ENCODE peak calls at places on chromosomes 2 and 18, in seven cellular contexts. One of them, this sample, is unnamed.

GRCh38 chr2:187461294-187462261 is 13.5 kb upstream of the CALCRL start:
- DNase-seq in suprapubic skin: no peak
- DNase-seq in CD8-positive, alpha-beta T cell: no peak
- DNase-seq in right atrium auricular region: no peak
- DNase-seq in astrocyte of the cerebellum: no peak
- DNase-seq in heart left ventricle: peak; percentile 18
- DNase-seq in heart right ventricle: peak; percentile 51
- DNase-seq in this sample: no peak

GRCh38 chr2:45435316-45435715 is 175.8 kb downstream of the SRBD1 start:
- DNase-seq in suprapubic skin: no peak
- DNase-seq in CD8-positive, alpha-beta T cell: no peak
- DNase-seq in astrocyte of the cerebellum: no peak
- DNase-seq in heart left ventricle: no peak
- DNase-seq in heart right ventricle: no peak
- DNase-seq in right atrium auricular region: no peak
- DNase-seq in this sample: peak; percentile 77

GRCh38 chr2:240760121-240760520 is 59.9 kb downstream of the KIF1A start:
- DNase-seq in heart right ventricle: no peak
- DNase-seq in right atrium auricular region: no peak
- DNase-seq in astrocyte of the cerebellum: no peak
- DNase-seq in suprapubic skin: no peak
- DNase-seq in heart left ventricle: no peak
- DNase-seq in CD8-positive, alpha-beta T cell: no peak
- DNase-seq in this sample: no peak

GRCh38 chr2:28546242-28546641 is 50.4 kb downstream of the PLB1 start:
- DNase-seq in CD8-positive, alpha-beta T cell: no peak
- DNase-seq in heart left ventricle: no peak
- DNase-seq in suprapubic skin: no peak
- DNase-seq in right atrium auricular region: no peak
- DNase-seq in heart right ventricle: no peak
- DNase-seq in astrocyte of the cerebellum: no peak
- DNase-seq in this sample: no peak

GRCh38 chr2:239395524-239395923 is 5.3 kb downstream of the HDAC4 start:
- DNase-seq in suprapubic skin: no peak
- DNase-seq in CD8-positive, alpha-beta T cell: no peak
- DNase-seq in heart right ventricle: no peak
- DNase-seq in heart left ventricle: no peak
- DNase-seq in right atrium auricular region: no peak
- DNase-seq in astrocyte of the cerebellum: no peak
- DNase-seq in this sample: no peak

GRCh38 chr2:230343747-230344146 is 16.8 kb downstream of the SP140L start:
- DNase-seq in heart left ventricle: no peak
- DNase-seq in heart right ventricle: no peak
- DNase-seq in right atrium auricular region: no peak
- DNase-seq in suprapubic skin: no peak
- DNase-seq in astrocyte of the cerebellum: no peak
- DNase-seq in CD8-positive, alpha-beta T cell: no peak
- DNase-seq in this sample: peak; percentile 23

GRCh38 chr2:17543131-17543660 is 2.7 kb downstream of the VSNL1 start:
- DNase-seq in heart left ventricle: no peak
- DNase-seq in suprapubic skin: no peak
- DNase-seq in heart right ventricle: no peak
- DNase-seq in astrocyte of the cerebellum: no peak
- DNase-seq in CD8-positive, alpha-beta T cell: no peak
- DNase-seq in right atrium auricular region: no peak
- DNase-seq in this sample: no peak

GRCh38 chr18:46338213-46338612 is 234.0 kb downstream of the HAUS1 start:
- DNase-seq in heart right ventricle: no peak
- DNase-seq in astrocyte of the cerebellum: no peak
- DNase-seq in heart left ventricle: no peak
- DNase-seq in suprapubic skin: peak; percentile 7
- DNase-seq in CD8-positive, alpha-beta T cell: no peak
- DNase-seq in right atrium auricular region: no peak
- DNase-seq in this sample: no peak

GRCh38 chr2:190528521-190529001 is 6.0 kb downstream of the NEMP2 start:
- DNase-seq in astrocyte of the cerebellum: no peak
- DNase-seq in CD8-positive, alpha-beta T cell: no peak
- DNase-seq in heart left ventricle: no peak
- DNase-seq in right atrium auricular region: no peak
- DNase-seq in suprapubic skin: no peak
- DNase-seq in heart right ventricle: no peak
- DNase-seq in this sample: peak; percentile 44

GRCh38 chr2:40716879-40717278 is 265.0 kb upstream of the SLC8A1 start:
- DNase-seq in heart left ventricle: no peak
- DNase-seq in astrocyte of the cerebellum: no peak
- DNase-seq in CD8-positive, alpha-beta T cell: no peak
- DNase-seq in right atrium auricular region: no peak
- DNase-seq in suprapubic skin: no peak
- DNase-seq in heart right ventricle: no peak
- DNase-seq in this sample: peak; percentile 96

GRCh38 chr2:135916232-135916631 is 40.0 kb upstream of the MCM6 start:
- DNase-seq in CD8-positive, alpha-beta T cell: no peak
- DNase-seq in suprapubic skin: no peak
- DNase-seq in heart left ventricle: no peak
- DNase-seq in right atrium auricular region: no peak
- DNase-seq in astrocyte of the cerebellum: peak; percentile 37
- DNase-seq in heart right ventricle: no peak
- DNase-seq in this sample: peak; percentile 45

DNA sequence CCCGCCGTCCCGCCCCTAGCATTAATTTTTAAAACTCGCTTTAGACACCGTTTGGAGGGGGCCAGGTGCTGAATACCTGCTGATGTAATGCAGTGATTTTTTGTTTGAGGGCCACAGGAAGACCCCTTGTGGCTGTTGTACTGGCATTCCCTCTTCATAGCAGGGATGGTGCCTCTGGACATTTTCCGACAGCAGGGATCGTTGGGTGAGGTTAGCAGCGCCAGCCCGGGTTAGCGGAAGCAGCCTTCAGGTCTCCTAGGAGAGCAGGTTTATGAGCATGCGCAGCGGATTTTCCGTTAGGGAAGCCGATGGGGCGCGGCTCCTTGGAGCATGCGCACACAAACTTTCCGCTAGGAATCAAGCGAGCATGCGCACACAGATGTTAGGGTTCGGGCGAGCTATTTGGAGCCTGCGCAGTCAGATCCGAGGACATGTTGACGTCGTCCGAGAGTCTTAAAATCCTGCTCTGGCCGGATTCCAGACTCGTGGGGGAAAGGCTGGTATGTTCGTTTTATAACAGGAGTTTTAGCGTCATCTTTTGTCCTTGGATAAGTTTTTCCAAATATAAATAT is 17.2 kb upstream of the C2orf74 start:
- DNase-seq in suprapubic skin: peak; percentile 97
- DNase-seq in CD8-positive, alpha-beta T cell: peak; percentile 93
- DNase-seq in heart right ventricle: peak; percentile 97
- DNase-seq in astrocyte of the cerebellum: peak; percentile 95
- DNase-seq in right atrium auricular region: peak; percentile 96
- DNase-seq in heart left ventricle: peak; percentile 96
- DNase-seq in this sample: peak; percentile 97
- TF ChIP-seq CTCF in suprapubic skin: no peak
- TF ChIP-seq CTCF in CD8-positive, alpha-beta T cell: no peak
- TF ChIP-seq CTCF in heart right ventricle: no peak
- TF ChIP-seq CTCF in astrocyte of the cerebellum: no peak
- TF ChIP-seq CTCF in right atrium auricular region: no peak
- TF ChIP-seq CTCF in heart left ventricle: no peak
- TF ChIP-seq CTCF in this sample: no peak

GRCh38 chr2:219663116-219663762 is 35.8 kb downstream of the SLC4A3 start:
- DNase-seq in heart left ventricle: no peak
- DNase-seq in heart right ventricle: no peak
- DNase-seq in CD8-positive, alpha-beta T cell: no peak
- DNase-seq in right atrium auricular region: no peak
- DNase-seq in suprapubic skin: no peak
- DNase-seq in astrocyte of the cerebellum: no peak
- DNase-seq in this sample: no peak

GRCh38 chr2:219661955-219662395 is 34.5 kb downstream of the SLC4A3 start:
- DNase-seq in heart right ventricle: no peak
- DNase-seq in CD8-positive, alpha-beta T cell: no peak
- DNase-seq in astrocyte of the cerebellum: no peak
- DNase-seq in heart left ventricle: no peak
- DNase-seq in right atrium auricular region: no peak
- DNase-seq in suprapubic skin: no peak
- DNase-seq in this sample: peak; percentile 92

GRCh38 chr2:219662566-219662965 is 35.1 kb downstream of the SLC4A3 start:
- DNase-seq in heart left ventricle: no peak
- DNase-seq in CD8-positive, alpha-beta T cell: no peak
- DNase-seq in suprapubic skin: no peak
- DNase-seq in right atrium auricular region: no peak
- DNase-seq in astrocyte of the cerebellum: no peak
- DNase-seq in heart right ventricle: no peak
- DNase-seq in this sample: no peak

GRCh38 chr2:219658861-219659260 is 31.4 kb downstream of the SLC4A3 start:
- DNase-seq in heart right ventricle: no peak
- DNase-seq in right atrium auricular region: no peak
- DNase-seq in suprapubic skin: no peak
- DNase-seq in heart left ventricle: no peak
- DNase-seq in CD8-positive, alpha-beta T cell: no peak
- DNase-seq in astrocyte of the cerebellum: no peak
- DNase-seq in this sample: no peak

DNA sequence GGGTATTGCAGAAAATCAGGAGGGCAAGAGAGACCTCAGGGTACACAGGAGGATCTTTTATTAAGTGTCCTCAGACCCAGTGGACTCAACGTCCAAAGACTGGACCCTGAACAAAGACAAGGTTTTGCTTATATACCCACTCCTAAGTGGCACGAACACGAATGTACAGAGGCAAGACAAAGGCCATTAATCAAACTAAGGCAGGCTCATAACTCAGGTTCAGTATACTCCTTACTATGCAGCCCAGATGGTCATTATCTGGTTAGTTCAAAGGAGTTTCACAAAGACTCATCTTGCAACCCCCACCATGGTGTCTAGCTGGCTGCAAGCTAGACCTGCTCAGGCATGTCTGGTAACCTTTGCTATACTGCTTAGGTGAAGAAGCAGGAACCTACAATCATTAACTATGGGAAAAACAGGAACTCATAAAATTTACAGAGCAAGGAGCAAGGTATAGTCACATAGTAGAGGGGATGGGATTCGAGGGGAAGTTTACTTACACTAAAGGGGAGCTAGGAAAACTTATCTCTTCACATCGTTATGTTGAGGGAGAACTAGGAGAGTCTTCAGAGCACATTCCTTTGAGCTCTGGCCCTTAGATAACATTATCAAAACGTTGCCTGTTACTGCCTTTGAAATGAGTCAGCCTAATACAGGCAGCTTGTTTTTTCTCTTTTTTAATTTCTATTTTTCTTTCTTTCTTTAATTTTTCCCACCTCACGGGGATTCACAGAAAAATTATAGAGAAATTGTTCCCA is 33.9 kb downstream of the SLC4A3 start:
- DNase-seq in CD8-positive, alpha-beta T cell: no peak
- DNase-seq in suprapubic skin: no peak
- DNase-seq in right atrium auricular region: no peak
- DNase-seq in heart right ventricle: no peak
- DNase-seq in astrocyte of the cerebellum: no peak
- DNase-seq in heart left ventricle: no peak
- DNase-seq in this sample: peak; percentile 87
- H3K4me3 ChIP-seq in CD8-positive, alpha-beta T cell: no peak overlapping the region
- H3K4me3 ChIP-seq in suprapubic skin: no peak overlapping the region
- H3K4me3 ChIP-seq in right atrium auricular region: no peak overlapping the region
- H3K4me3 ChIP-seq in heart right ventricle: no peak overlapping the region
- H3K4me3 ChIP-seq in astrocyte of the cerebellum: no peak overlapping the region
- H3K4me3 ChIP-seq in heart left ventricle: no peak overlapping the region
- H3K4me3 ChIP-seq in this sample: no peak overlapping the region

GRCh38 chr2:207012461-207012860 is 73.1 kb downstream of the CPO start:
- DNase-seq in heart left ventricle: no peak
- DNase-seq in CD8-positive, alpha-beta T cell: no peak
- DNase-seq in heart right ventricle: no peak
- DNase-seq in suprapubic skin: no peak
- DNase-seq in right atrium auricular region: no peak
- DNase-seq in astrocyte of the cerebellum: no peak
- DNase-seq in this sample: peak; percentile 85

DNA sequence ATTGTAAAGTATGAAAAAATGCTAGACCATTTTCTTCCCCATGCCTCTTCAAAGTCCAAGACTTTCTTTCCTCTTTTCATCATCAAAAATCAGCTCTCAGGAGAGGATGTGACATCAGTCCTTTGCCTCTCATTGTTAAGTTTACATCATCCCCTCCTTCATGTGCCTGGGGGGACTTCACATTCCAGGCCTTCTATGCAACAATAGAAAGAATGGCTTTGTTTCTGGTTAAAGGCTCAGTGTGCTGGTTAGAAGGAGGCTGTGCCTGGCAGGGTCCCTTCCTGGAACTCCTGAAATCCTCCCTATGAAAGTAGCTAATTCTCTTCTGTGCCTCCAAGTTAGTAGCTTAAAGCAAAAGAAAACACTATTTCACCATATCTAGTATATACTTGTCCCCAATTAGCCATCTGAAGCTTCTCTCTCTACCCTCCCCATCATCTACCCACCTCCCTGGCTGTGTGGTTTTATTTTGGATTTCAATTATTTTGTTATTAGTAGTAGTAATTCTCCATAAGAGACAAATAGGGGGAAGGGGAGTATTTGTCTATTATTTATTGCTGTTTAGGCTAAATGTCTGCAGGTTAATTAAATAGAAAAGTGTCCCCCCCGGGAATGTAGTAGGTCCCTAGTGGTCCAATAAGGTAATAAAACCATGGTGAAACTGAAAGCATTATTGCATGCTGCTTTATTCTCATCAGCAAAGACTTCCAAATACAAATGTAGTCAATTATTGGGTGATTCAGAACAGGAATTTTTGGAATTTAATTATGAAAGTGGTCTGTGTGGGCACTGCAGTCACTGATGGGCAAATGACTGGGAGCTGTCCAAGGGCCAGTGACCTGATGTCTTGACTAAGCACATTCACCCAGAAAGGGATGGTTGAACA is 69.0 kb downstream of the CPO start:
- DNase-seq in heart right ventricle: no peak
- DNase-seq in right atrium auricular region: no peak
- DNase-seq in suprapubic skin: no peak
- DNase-seq in CD8-positive, alpha-beta T cell: no peak
- DNase-seq in heart left ventricle: no peak
- DNase-seq in astrocyte of the cerebellum: no peak
- DNase-seq in this sample: peak; percentile 65
- TF ChIP-seq CTCF in heart right ventricle: peak; percentile 13
- TF ChIP-seq CTCF in right atrium auricular region: no peak
- TF ChIP-seq CTCF in suprapubic skin: no peak
- TF ChIP-seq CTCF in CD8-positive, alpha-beta T cell: no peak
- TF ChIP-seq CTCF in heart left ventricle: no peak
- TF ChIP-seq CTCF in astrocyte of the cerebellum: peak; percentile 29
- TF ChIP-seq CTCF in this sample: no peak

DNA sequence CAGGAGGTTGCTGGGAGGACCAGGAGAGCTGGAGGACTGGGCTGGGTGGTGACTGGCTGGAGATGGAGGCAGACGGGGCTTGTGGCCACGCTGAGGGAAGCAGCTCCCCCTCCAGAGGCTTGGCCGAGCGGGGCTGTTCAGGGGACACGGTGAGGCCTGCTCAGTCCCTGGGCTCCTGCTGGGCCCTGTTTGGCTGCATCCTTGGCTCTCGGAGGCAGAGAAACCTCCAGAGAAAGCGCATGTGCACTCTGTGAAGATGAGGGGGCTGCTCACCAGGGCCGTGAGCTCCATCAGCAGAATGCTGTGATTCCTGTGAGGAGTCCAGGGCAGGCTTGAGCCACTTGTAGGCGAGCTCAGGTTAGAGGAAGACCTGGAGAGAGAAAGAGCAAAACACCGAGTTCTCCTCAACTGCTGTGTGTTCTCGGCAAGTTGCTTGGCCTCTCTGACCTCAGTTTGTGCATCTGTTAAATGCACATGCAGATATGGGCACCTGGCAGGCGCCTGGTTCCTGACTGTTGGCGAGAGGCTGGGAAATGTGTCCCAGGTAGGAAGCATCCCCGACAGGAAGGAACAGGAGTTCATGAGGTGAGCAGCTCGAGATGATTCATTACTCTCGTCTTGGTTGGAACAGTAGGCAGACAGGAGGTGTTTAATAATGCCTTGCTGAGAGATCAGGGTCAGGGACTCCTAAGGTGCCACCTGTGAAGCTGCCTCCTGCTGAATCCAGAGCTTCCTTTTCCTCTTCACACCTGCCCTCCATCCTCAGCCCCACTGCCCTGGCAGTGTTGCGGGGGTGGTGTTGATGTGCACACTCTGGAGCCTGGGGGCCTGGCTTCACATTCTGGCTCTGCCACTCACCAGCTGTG is 941 bp downstream of the ZAP70 start:
- DNase-seq in CD8-positive, alpha-beta T cell: peak; percentile 28
- DNase-seq in suprapubic skin: peak; percentile 34
- DNase-seq in heart left ventricle: no peak
- DNase-seq in astrocyte of the cerebellum: no peak
- DNase-seq in heart right ventricle: no peak
- DNase-seq in right atrium auricular region: no peak
- DNase-seq in this sample: peak; percentile 45
- H3K4me3 ChIP-seq in CD8-positive, alpha-beta T cell: peak overlapping the region; percentile 91
- H3K4me3 ChIP-seq in suprapubic skin: no peak overlapping the region
- H3K4me3 ChIP-seq in heart left ventricle: no peak overlapping the region
- H3K4me3 ChIP-seq in astrocyte of the cerebellum: no peak overlapping the region
- H3K4me3 ChIP-seq in heart right ventricle: no peak overlapping the region
- H3K4me3 ChIP-seq in right atrium auricular region: no peak overlapping the region
- H3K4me3 ChIP-seq in this sample: no peak overlapping the region

This sample was measured in bronchial epithelial cell.